ENCODE peak calls at places on chromosomes 13 and 19, in five cellular contexts. L, C, M, X and S are unnamed samples.

GRCh38 chr19:11096210-11096841 is 7.1 kb downstream of the LDLR start:
- DNase-seq in C (no peak), L (no peak), M (no peak), X (peak), S (no peak)

GRCh38 chr19:1250374-1251232 is 2.2 kb downstream of the MIDN start:
- DNase-seq in L (peak), M (peak), X (peak), C (peak), S (peak)

GRCh38 chr19:24140099-24140498 is 53.1 kb downstream of the ZNF254 start:
- DNase-seq in C (no peak), X (no peak), M (no peak), L (no peak), S (no peak)

GRCh38 chr13:31965361-31966066 is 66.1 kb upstream of the FRY start:
- DNase-seq in C (no peak), X (no peak), M (no peak), L (no peak), S (no peak)

GRCh38 chr19:343941-344624 is 513 bp downstream of the MIER2 start:
- DNase-seq in M (peak), L (no peak), X (peak), C (peak), S (peak)

GRCh38 chr13:76225815-76226489 is 589.8 kb downstream of the LMO7 start:
- DNase-seq in X (no peak), M (no peak), L (no peak), C (no peak), S (peak)

GRCh38 chr19:35213678-35214632 is 14.6 kb downstream of the FAM187B start:
- DNase-seq in L (no peak), C (peak), X (peak), M (peak), S (no peak)

GRCh38 chr13:40200273-40200978 is 466.0 kb downstream of the FOXO1 start:
- DNase-seq in M (no peak), X (no peak), L (no peak), C (no peak), S (no peak)

GRCh38 chr13:59480398-59480797 is 683.3 kb downstream of the DIAPH3 start:
- DNase-seq in L (no peak), C (no peak), M (no peak), X (no peak), S (no peak)

GRCh38 chr13:29583073-29583785 is 12.3 kb downstream of the SLC7A1 start:
- DNase-seq in C (no peak), L (no peak), X (no peak), M (no peak), S (no peak)

GRCh38 chr13:62251734-62252133 is 836.1 kb upstream of the PCDH20 start:
- DNase-seq in M (no peak), X (no peak), L (no peak), C (no peak), S (no peak)

GRCh38 chr19:58468216-58468839 is 1.4 kb downstream of the ZNF324 start:
- DNase-seq in L (no peak), X (no peak), C (no peak), M (no peak), S (no peak)

GRCh38 chr19:30679286-30679685 is 307.1 kb downstream of the ZNF536 start:
- DNase-seq in C (no peak), M (no peak), L (no peak), X (no peak), S (no peak)

GRCh38 chr19:19477705-19478383 is 37.5 kb downstream of the TSSK6 start:
- DNase-seq in X (no peak), C (no peak), L (no peak), M (no peak), S (no peak)

GRCh38 chr19:40716031-40716654 is 543 bp downstream of the COQ8B start:
- DNase-seq in C (peak), X (peak), L (no peak), M (no peak), S (peak)

GRCh38 chr13:49356224-49356623 is 87.6 kb downstream of the CAB39L start:
- DNase-seq in X (no peak), C (no peak), L (no peak), M (no peak), S (peak)

GRCh38 chr13:45289936-45290563 is 50.9 kb downstream of the TPT1 start:
- DNase-seq in C (no peak), L (no peak), M (no peak), X (no peak), S (peak)

GRCh38 chr13:101520672-101521071 is 68.2 kb downstream of the ITGBL1 start:
- DNase-seq in M (no peak), C (no peak), X (peak), L (no peak), S (no peak)

GRCh38 chr19:30686911-30687566 is 314.9 kb downstream of the ZNF536 start:
- DNase-seq in C (no peak), X (no peak), L (no peak), M (no peak), S (no peak)

GRCh38 chr19:2327773-2328400 is 499 bp downstream of the LSM7 start:
- DNase-seq in M (peak), L (no peak), X (peak), C (peak), S (peak)

GRCh38 chr13:85093808-85094207 is 705.4 kb downstream of the SLITRK6 start:
- DNase-seq in M (no peak), X (no peak), C (no peak), L (no peak), S (no peak)